ENCODE peak calls at places on chromosomes 3 and 15, in six cellular contexts. C is heart left ventricle, V is brain microvascular endothelial cell, T is neural crest cell, Y is colonic mucosa, X is tibial artery. L is an unnamed sample.

GRCh38 chr3:188756241-188756640 is 415.5 kb upstream of the TPRG1 start:
- DNase-seq in C (no peak), X (no peak), T (no peak), Y (no peak), V (no peak), L (no peak)

GRCh38 chr3:80087769-80088168 is 320.0 kb upstream of the ROBO1 start:
- DNase-seq in T (no peak), X (no peak), Y (no peak), V (no peak), C (no peak), L (no peak)

GRCh38 chr3:150998996-150999395 is 26.5 kb upstream of the CLRN1 start:
- DNase-seq in C (no peak), Y (no peak), T (no peak), X (no peak), V (no peak), L (no peak)

GRCh38 chr3:168088106-168088722 is 7.5 kb downstream of the GOLIM4 start:
- DNase-seq in X (no peak), V (no peak), C (no peak), T (no peak), Y (peak; percentile 61), L (no peak)

GRCh38 chr3:149586871-149587270 is 71.0 kb downstream of the WWTR1 start:
- DNase-seq in V (no peak), T (no peak), X (no peak), Y (no peak), C (no peak), L (no peak)

GRCh38 chr3:138799822-138800221 is 34.9 kb downstream of the PIK3CB start:
- DNase-seq in T (no peak), X (no peak), V (no peak), C (peak; percentile 41), Y (no peak), L (no peak)

GRCh38 chr3:179829391-179829790 is 176.6 kb downstream of the USP13 start:
- DNase-seq in V (no peak), C (no peak), T (no peak), X (no peak), Y (no peak), L (no peak)

GRCh38 chr15:70604671-70605070 is 158.7 kb downstream of the UACA start:
- DNase-seq in C (no peak), X (no peak), V (no peak), T (no peak), Y (no peak), L (no peak)

GRCh38 chr15:49645937-49646336 is 25.1 kb downstream of the DTWD1 start:
- DNase-seq in V (peak; percentile 90), T (no peak), Y (peak; percentile 20), X (peak; percentile 65), C (no peak), L (no peak)

GRCh38 chr3:178193846-178194245 is 342.4 kb upstream of the KCNMB2 start:
- DNase-seq in X (no peak), T (no peak), C (no peak), Y (no peak), V (no peak), L (no peak)

GRCh38 chr3:155553800-155554199 is 191.1 kb downstream of the PLCH1 start:
- DNase-seq in Y (no peak), C (no peak), X (no peak), V (no peak), T (no peak), L (no peak)

GRCh38 chr3:177069514-177070329 is 127.6 kb downstream of the TBL1XR1 start:
- DNase-seq in T (no peak), X (no peak), C (no peak), V (no peak), Y (no peak), L (no peak)

GRCh38 chr3:115862824-115863223 is 239.5 kb downstream of the GAP43 start:
- DNase-seq in V (no peak), T (no peak), X (no peak), C (no peak), Y (no peak), L (no peak)

GRCh38 chr15:89377042-89377841 is 42.6 kb upstream of the POLG start:
- DNase-seq in V (no peak), C (no peak), Y (no peak), T (no peak), X (no peak), L (no peak)

GRCh38 chr15:80996247-80996646 is 4.5 kb upstream of the TLNRD1 start:
- DNase-seq in X (no peak), V (no peak), C (no peak), T (no peak), Y (no peak), L (no peak)

GRCh38 chr3:190019840-190020239 is 100.9 kb downstream of the P3H2 start:
- DNase-seq in X (no peak), Y (no peak), T (no peak), C (no peak), V (no peak), L (no peak)

GRCh38 chr3:50365080-50365841 is 5.9 kb upstream of the TMEM115 start:
- DNase-seq in T (peak; percentile 73), Y (peak; percentile 97), C (peak; percentile 84), X (peak; percentile 89), V (peak; percentile 39), L (no peak)

GRCh38 chr3:173066044-173066679 is 74.9 kb downstream of the SPATA16 start:
- DNase-seq in T (no peak), C (peak; percentile 28), X (no peak), V (peak; percentile 11), Y (peak; percentile 18), L (no peak)

GRCh38 chr3:185457376-185457775 is 41.5 kb downstream of the TMEM41A start:
- DNase-seq in V (no peak), T (no peak), X (no peak), Y (no peak), C (no peak), L (no peak)

GRCh38 chr3:185455860-185456259 is 43.0 kb downstream of the TMEM41A start:
- DNase-seq in V (no peak), Y (no peak), C (no peak), X (no peak), T (no peak), L (no peak)

GRCh38 chr3:185460283-185460682 is 38.6 kb downstream of the TMEM41A start:
- DNase-seq in Y (no peak), X (no peak), V (no peak), C (no peak), T (no peak), L (no peak)

GRCh38 chr3:185465471-185465870 is 33.4 kb downstream of the TMEM41A start:
- DNase-seq in V (no peak), X (no peak), Y (no peak), T (no peak), C (no peak), L (no peak)

GRCh38 chr3:185460719-185461350 is 38.0 kb downstream of the TMEM41A start:
- DNase-seq in C (no peak), V (no peak), T (no peak), X (no peak), Y (no peak), L (no peak)
- TF ChIP-seq CTCF in C (no peak), V (peak; percentile 41), T (peak; percentile 59), X (no peak), Y (peak; percentile 20), L (peak; percentile 52)

GRCh38 chr15:93330862-93331544 is 242.0 kb upstream of the RGMA start:
- DNase-seq in V (no peak), Y (no peak), T (no peak), C (no peak), X (no peak), L (no peak)
- TF ChIP-seq CTCF in V (no peak), Y (no peak), T (no peak), C (no peak), X (no peak), L (no peak)

DNA sequence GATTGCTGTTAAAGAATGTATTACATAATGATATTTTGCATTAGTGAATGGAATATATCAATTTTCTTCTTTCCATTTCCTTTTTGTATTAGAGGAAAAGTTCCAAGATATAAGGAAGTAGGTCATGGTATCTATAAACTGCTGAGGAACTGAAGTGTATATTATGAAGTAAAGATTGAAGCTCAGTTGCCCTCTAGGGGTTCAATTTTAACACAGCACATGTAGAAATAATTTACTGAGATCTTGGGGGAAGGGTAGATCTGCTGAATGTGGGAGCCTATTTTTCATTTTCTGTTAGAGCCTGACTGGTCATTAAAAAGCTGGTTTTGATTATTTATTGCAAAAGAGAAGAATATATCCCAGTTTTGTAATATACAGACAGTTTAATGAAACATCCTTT is 45.2 kb downstream of the CMC1 start:
- DNase-seq in V (no peak), X (no peak), T (no peak), C (no peak), Y (no peak), L (no peak)
- TF ChIP-seq CTCF in V (peak; percentile 50), X (peak; percentile 45), T (peak; percentile 70), C (peak; percentile 49), Y (peak; percentile 46), L (peak; percentile 67)

GRCh38 chr3:112531358-112531781 is 30.4 kb downstream of the ATG3 start:
- DNase-seq in C (no peak), X (no peak), V (no peak), T (no peak), Y (no peak), L (no peak)
- TF ChIP-seq CTCF in C (peak; percentile 41), X (peak; percentile 35), V (peak; percentile 17), T (peak; percentile 80), Y (peak; percentile 21), L (peak; percentile 62)

GRCh38 chr3:103992469-103992868 is 1374.2 kb upstream of the ALCAM start:
- DNase-seq in T (no peak), X (no peak), C (no peak), V (no peak), Y (no peak), L (no peak)

GRCh38 chr3:103991461-103992115 is 1375.1 kb upstream of the ALCAM start:
- DNase-seq in C (no peak), X (no peak), Y (no peak), V (peak; percentile 43), T (no peak), L (no peak)
- TF ChIP-seq CTCF in C (no peak), X (no peak), Y (no peak), V (peak; percentile 80), T (peak; percentile 54), L (peak; percentile 60)

DNA sequence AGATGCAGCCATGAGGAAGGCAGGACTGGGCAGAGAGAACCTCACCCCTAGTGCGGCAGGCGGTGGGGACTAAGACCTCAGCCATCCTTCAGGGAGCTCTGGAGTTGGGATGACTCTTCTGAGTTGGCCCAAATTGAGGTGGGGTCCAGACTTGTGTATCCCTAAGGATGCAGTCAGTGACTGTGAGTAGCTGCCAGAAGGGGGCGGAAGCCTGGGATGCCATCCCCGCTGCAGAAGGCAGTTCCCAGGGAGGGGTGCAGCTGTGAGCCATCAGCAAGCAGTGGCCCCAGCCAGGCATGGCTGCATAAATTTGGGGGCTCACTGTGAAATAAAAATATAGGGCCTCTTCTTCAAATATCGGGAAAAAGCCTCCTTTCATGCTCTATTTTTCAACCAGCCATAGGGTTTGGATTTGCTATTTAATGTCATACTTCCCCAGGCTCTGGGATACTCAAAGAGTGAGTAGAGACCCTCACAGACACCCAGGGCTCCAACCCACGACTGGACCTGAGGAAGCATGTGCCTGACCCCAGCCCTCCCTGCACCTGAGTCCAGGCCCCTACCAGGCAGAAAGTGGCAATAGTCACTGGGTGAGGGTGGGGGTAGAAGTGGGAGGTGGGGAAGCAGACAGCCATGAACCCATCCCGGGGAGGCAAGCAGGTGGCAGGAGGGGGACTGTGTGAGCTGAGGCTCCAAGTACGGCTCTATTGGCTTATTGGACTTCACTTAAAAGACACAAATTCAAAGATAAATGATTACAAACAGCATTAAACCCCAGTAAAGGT is 30.5 kb downstream of the GRK7 start:
- DNase-seq in V (no peak), Y (no peak), C (no peak), T (no peak), X (no peak), L (no peak)
- TF ChIP-seq CTCF in V (peak; percentile 33), Y (no peak), C (no peak), T (no peak), X (no peak), L (no peak)

L was measured in osteocyte.